ENCODE peak calls at places on chromosomes 3 and 15, in five cellular contexts. O, B, D, W and X are unnamed samples. For H3K9me3, the result is how much of the 10 kb centered on the place peaks cover.

GRCh38 chr3:87260270-87260669 is 16.1 kb downstream of the POU1F1 start:
- DNase-seq in O (no peak), W (peak), D (peak), B (peak), X (peak)

GRCh38 chr3:45320986-45321385 is 67.4 kb upstream of the LARS2 start:
- DNase-seq in W (no peak), O (no peak), B (no peak), D (no peak), X (no peak)

GRCh38 chr3:158769519-158770253 is 32.2 kb upstream of the MFSD1 start:
- DNase-seq in W (no peak), O (no peak), D (peak), B (no peak), X (no peak)

GRCh38 chr3:97911459-97911858 is 60.8 kb downstream of the RIOX2 start:
- DNase-seq in W (no peak), B (no peak), D (no peak), O (no peak), X (no peak)

GRCh38 chr3:34174740-34175139 is 376.3 kb downstream of the PDCD6IP start:
- DNase-seq in W (no peak), O (no peak), D (no peak), B (no peak), X (no peak)

GRCh38 chr3:188680189-188680588 is 491.6 kb upstream of the TPRG1 start:
- DNase-seq in D (peak), B (no peak), W (no peak), O (no peak), X (no peak)

GRCh38 chr3:133289322-133289721 is 110.5 kb upstream of the BFSP2 start:
- DNase-seq in W (no peak), O (no peak), D (no peak), B (no peak), X (no peak)

GRCh38 chr15:67819636-67820035 is 5.7 kb upstream of the SKOR1 start:
- DNase-seq in D (no peak), B (no peak), W (no peak), O (no peak), X (no peak)

GRCh38 chr3:126361211-126361610 is 4.0 kb upstream of the KLF15 start:
- DNase-seq in O (no peak), D (no peak), W (no peak), B (no peak), X (peak)

GRCh38 chr15:47505712-47506542 is 211.4 kb upstream of the SEMA6D start:
- DNase-seq in O (no peak), B (no peak), D (peak), W (peak), X (no peak)

GRCh38 chr3:51620543-51620942 is 50.5 kb upstream of the TEX264 start:
- DNase-seq in D (peak), B (peak), O (no peak), W (no peak), X (no peak)

GRCh38 chr3:49616491-49616941 is 57.6 kb upstream of the APEH start:
- DNase-seq in W (no peak), D (peak), B (no peak), O (peak), X (no peak)

GRCh38 chr15:39874890-39875549 is 45.0 kb downstream of the GPR176 start:
- DNase-seq in O (no peak), B (peak), W (peak), D (peak), X (peak)

GRCh38 chr3:133246119-133246518 is 153.7 kb upstream of the BFSP2 start:
- DNase-seq in D (no peak), W (peak), B (no peak), O (no peak), X (peak)

GRCh38 chr3:127289646-127290575 is 2.1 kb upstream of the PRR20G start:
- DNase-seq in D (no peak), B (no peak), O (no peak), W (no peak), X (no peak)

GRCh38 chr3:197495999-197496745 is 59.6 kb downstream of the BDH1 start:
- DNase-seq in B (no peak), W (no peak), O (peak), D (no peak), X (no peak)

GRCh38 chr3:17047162-17047561 is 162.4 kb downstream of the PLCL2 start:
- DNase-seq in O (no peak), W (no peak), B (no peak), D (no peak), X (no peak)

GRCh38 chr15:69531302-69532027 is 78.8 kb downstream of the RPLP1 start:
- DNase-seq in D (no peak), B (no peak), O (no peak), W (no peak), X (no peak)

GRCh38 chr15:87863152-87863551 is 393.4 kb downstream of the NTRK3 start:
- DNase-seq in B (no peak), D (peak), W (no peak), O (no peak), X (no peak)

GRCh38 chr15:38253448-38253847 is 812 bp downstream of the SPRED1 start:
- DNase-seq in O (peak), D (peak), B (no peak), W (no peak), X (peak)

GRCh38 chr15:78637776-78638435 is 3.1 kb downstream of the CHRNB4 start:
- DNase-seq in W (no peak), O (no peak), D (no peak), B (no peak), X (peak)

GRCh38 chr3:183823963-183824362 is 1.4 kb downstream of the MAP6D1 start:
- DNase-seq in W (no peak), O (peak), D (no peak), B (no peak), X (no peak)

GRCh38 chr3:164144824-164145223 is 933.5 kb downstream of the SI start:
- DNase-seq in O (no peak), B (no peak), W (no peak), D (no peak), X (no peak)
- H3K9me3 ChIP-seq in O (under half), B (half or more), W (under half), D (under half), X (under half)

DNA sequence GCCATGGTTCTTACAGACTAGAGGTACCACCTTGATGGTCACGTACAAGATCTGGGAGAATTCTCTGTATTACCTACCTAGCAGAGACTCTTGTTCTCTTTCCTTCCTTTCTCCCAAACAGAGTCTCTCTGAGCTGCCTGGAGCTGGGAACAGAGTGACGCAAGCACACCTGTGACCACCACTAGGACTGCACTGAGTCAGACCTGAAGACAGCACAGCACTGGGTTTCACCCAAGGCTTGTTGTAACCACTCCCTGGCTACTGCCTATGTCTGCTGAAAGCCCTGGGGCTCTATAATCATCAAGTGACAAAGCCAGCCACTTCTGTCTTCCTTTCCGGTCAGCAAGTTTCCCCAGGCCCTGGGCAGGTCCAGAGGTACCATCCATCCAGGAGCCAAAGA is 293.3 kb upstream of the CNTN4 start:
- DNase-seq in B (no peak), O (no peak), D (no peak), W (no peak), X (no peak)
- H3K9me3 ChIP-seq in B (half or more), O (under half), D (under half), W (under half), X (under half)

GRCh38 chr3:118972974-118973373 is 61.7 kb downstream of the IGSF11 start:
- DNase-seq in D (no peak), O (no peak), W (no peak), B (no peak), X (no peak)

GRCh38 chr3:118974356-118975097 is 60.1 kb downstream of the IGSF11 start:
- DNase-seq in O (no peak), B (no peak), W (no peak), D (no peak), X (no peak)

GRCh38 chr3:118968640-118969039 is 66.0 kb downstream of the IGSF11 start:
- DNase-seq in D (no peak), B (no peak), O (no peak), W (no peak), X (no peak)

GRCh38 chr3:118968111-118968510 is 66.5 kb downstream of the IGSF11 start:
- DNase-seq in O (no peak), D (no peak), B (no peak), W (no peak), X (no peak)

DNA sequence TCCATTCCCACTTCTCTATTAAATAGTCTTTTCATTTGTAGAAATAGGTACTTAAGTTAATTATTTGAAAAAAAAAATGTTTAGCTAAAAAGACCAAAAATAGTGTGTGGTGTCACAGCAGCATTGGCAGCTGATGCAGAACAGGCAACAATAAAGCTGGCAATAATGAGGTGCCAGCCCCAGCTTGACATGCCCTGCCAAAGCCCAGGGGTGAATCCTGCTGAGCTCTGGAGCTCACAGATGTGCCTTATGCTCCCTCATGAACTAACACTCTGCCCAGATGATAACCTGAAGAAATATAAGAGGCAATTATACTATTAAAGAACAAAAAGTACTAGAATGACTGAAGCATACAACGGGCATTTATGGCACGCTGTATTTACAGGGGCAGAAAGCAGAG is 63.8 kb downstream of the IGSF11 start:
- DNase-seq in D (no peak), B (no peak), O (no peak), W (peak), X (no peak)
- H3K9me3 ChIP-seq in D (under half), B (under half), O (under half), W (under half), X (under half)

GRCh38 chr3:140469491-140469890 is 208.4 kb upstream of the TRIM42 start:
- DNase-seq in O (no peak), W (no peak), B (no peak), D (no peak), X (no peak)
- H3K9me3 ChIP-seq in O (under half), W (under half), B (under half), D (under half), X (under half)

DNA sequence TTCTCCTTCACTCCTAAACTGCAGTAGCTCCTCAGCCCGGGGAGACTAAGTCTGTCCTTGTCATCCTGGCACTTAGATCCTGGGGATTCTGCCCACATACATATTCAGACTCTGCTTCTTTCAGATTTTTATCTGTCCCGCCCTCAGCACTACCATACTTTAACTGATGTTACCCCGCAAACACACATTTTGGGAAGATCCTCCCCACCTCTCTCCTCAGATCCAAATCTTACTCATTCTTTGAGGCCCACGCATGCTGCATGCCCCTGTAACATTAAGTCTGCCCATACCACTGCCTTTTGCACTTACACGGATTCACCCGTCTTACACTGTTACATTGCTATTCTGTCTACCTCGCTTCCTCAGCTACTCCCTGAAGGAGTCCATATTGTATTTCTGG is 36.1 kb downstream of the SENP8 start:
- DNase-seq in D (no peak), B (no peak), W (no peak), O (no peak), X (no peak)
- H3K9me3 ChIP-seq in D (under half), B (under half), W (under half), O (under half), X (under half)

DNA sequence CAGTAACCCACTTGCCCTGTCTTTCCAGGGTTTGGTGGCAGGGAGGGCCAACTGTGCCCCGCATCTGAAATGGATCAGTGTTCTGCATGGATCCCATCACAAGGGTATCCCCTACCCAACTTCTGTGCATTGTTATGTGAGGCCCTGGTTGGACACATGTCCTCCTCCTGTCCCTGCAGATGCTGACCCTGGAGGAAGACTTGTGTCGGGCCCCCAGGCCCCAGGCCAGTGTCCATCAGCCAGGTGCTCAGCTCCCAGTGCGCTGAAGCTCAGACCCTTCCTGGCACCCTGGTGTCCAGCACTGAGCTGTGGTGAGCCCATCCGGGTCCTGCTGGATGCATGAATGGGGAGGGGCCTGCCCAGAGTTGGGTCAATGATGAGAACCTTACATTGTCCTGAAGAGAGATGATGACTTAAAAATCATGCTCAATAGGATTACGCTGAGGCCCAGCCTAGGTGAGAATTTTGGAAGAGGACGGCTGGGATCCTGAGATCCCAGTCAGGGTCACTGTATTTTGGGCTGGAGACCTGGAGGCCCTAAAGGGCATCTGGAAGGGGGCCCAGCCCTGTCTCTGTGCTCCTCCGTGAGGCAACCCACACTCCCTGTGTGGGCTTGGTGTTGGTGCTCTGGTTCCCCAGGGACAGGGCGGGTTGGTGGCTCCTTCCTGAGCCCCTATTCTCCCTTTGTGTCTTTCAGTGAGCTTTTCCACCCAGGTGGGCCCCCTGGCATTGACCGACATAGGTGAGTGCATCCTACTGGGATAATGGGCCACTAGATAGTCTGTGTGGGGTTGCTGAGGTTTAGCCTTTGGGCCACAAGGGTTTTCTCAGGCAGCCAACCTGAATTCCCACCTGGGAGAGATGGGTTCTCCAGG is 199.1 kb downstream of the UBE3A start:
- DNase-seq in W (no peak), B (no peak), O (peak), D (no peak), X (no peak)
- H3K9me3 ChIP-seq in W (under half), B (half or more), O (under half), D (under half), X (under half)

DNA sequence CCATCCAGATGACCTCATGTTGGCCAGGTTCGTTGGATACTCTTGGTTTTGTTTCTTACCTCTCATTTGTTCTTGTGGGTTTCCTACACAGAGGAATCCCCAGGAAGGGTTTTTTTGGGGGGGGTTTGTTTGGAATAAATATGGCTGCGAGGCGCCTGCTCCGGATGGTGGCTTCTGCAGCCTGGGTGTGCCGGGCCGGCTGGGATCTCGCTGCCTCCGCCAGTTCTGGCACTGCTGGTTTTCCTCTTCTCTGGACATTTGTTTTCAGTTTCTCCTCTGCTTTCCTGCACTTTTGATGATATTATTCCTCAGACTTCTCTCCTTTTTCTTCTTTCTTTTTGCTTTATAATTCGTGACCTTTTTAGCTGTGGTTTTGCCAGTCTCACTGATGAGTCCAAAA is 187.4 kb downstream of the OR4M2 start:
- DNase-seq in D (no peak), W (peak), B (no peak), O (no peak), X (no peak)
- H3K9me3 ChIP-seq in D (under half), W (under half), B (under half), O (under half), X (under half)